ENCODE peak calls at places on chromosomes 11 and 22, in four cellular contexts. E is activated CD4-positive, alpha-beta T cell treated with anti-CD3 and anti-CD28 coated beads, Interleukin-2, amount 50 U/mL, for 1 hour; G is H9; B is activated CD8-positive, alpha-beta T cell treated with anti-CD3 and anti-CD28 coated beads, Interleukin-2, amount 10 ng/mL, durations not matched to agents 7 days and 5 days. Z is an unnamed sample.

GRCh38 chr22:48897959-48898358 is 929.7 kb downstream of the BRD1 start:
- DNase-seq in B (no peak), G (peak), E (no peak), Z (peak)

GRCh38 chr11:24637520-24637919 is 140.7 kb downstream of the LUZP2 start:
- DNase-seq in E (no peak), B (no peak), G (peak), Z (peak)

GRCh38 chr22:47292546-47293320 is 530.3 kb downstream of the TBC1D22A start:
- DNase-seq in G (no peak), B (no peak), E (no peak), Z (peak)

GRCh38 chr11:126149759-126150236 is 61.7 kb downstream of the RPUSD4 start:
- DNase-seq in B (no peak), E (no peak), G (no peak), Z (peak)

GRCh38 chr22:30240541-30241417 is 5.8 kb downstream of the LIF start:
- DNase-seq in E (no peak), G (no peak), B (no peak), Z (no peak)

GRCh38 chr11:76773921-76774361 is 9.2 kb upstream of the TSKU start:
- DNase-seq in G (no peak), E (no peak), B (no peak), Z (no peak)

GRCh38 chr22:41576877-41577276 is 12.8 kb downstream of the PMM1 start:
- DNase-seq in B (peak), E (peak), G (peak), Z (peak)

GRCh38 chr22:45684752-45685359 is 13.2 kb downstream of the ATXN10 start:
- DNase-seq in B (no peak), G (no peak), E (no peak), Z (no peak)

GRCh38 chr22:16960220-16960883 is 47.7 kb downstream of the GAB4 start:
- DNase-seq in B (no peak), E (no peak), G (no peak), Z (peak)

GRCh38 chr11:68841718-68842426 is at the start of gene CPT1A:
- DNase-seq in E (peak), B (peak), G (peak), Z (peak)

GRCh38 chr11:124882339-124883071 is 15.2 kb downstream of the ROBO4 start:
- DNase-seq in G (peak), B (no peak), E (no peak), Z (peak)

GRCh38 chr11:110679323-110679980 is 32.8 kb downstream of the ARHGAP20 start:
- DNase-seq in E (no peak), B (no peak), G (no peak), Z (no peak)

GRCh38 chr11:131099013-131099412 is 182.7 kb upstream of the SNX19 start:
- DNase-seq in B (no peak), E (no peak), G (no peak), Z (no peak)

GRCh38 chr22:24359452-24360120 is 67.8 kb upstream of the ADORA2A start:
- DNase-seq in B (no peak), G (no peak), E (no peak), Z (no peak)

Z was measured in islet precursor cell.